ENCODE peak calls at places on chromosomes 16 and 17, in four cellular contexts. One of them, this sample, is unnamed.

GRCh38 chr17:38571833-38572274 is 33.9 kb downstream of the SRCIN1 start:
- DNase-seq in H1: no peak
- DNase-seq in H9: peak
- DNase-seq in neuronal stem cell: no peak
- DNase-seq in this sample: no peak

GRCh38 chr16:87463722-87464690 is 28.8 kb downstream of the ZCCHC14 start:
- DNase-seq in H1: no peak
- DNase-seq in H9: no peak
- DNase-seq in neuronal stem cell: no peak
- DNase-seq in this sample: peak

GRCh38 chr16:27228036-27228435 is 24.7 kb downstream of the KDM8 start:
- DNase-seq in H1: no peak
- DNase-seq in H9: no peak
- DNase-seq in neuronal stem cell: no peak
- DNase-seq in this sample: no peak

GRCh38 chr17:76074390-76075363 is at the start of gene GALR2:
- DNase-seq in H1: peak
- DNase-seq in H9: peak
- DNase-seq in neuronal stem cell: no peak
- DNase-seq in this sample: no peak

GRCh38 chr16:20904507-20905079 is 4.0 kb downstream of the LYRM1 start:
- DNase-seq in H1: no peak
- DNase-seq in H9: no peak
- DNase-seq in neuronal stem cell: no peak
- DNase-seq in this sample: peak

GRCh38 chr17:54518706-54519105 is 381.9 kb upstream of the TOM1L1 start:
- DNase-seq in H1: no peak
- DNase-seq in H9: no peak
- DNase-seq in neuronal stem cell: no peak
- DNase-seq in this sample: no peak

GRCh38 chr17:32623196-32623595 is 136.4 kb downstream of the CDK5R1 start:
- DNase-seq in H1: no peak
- DNase-seq in H9: no peak
- DNase-seq in neuronal stem cell: no peak
- DNase-seq in this sample: no peak

GRCh38 chr17:68288375-68288774 is 2.6 kb downstream of the SLC16A6 start:
- DNase-seq in H1: no peak
- DNase-seq in H9: no peak
- DNase-seq in neuronal stem cell: no peak
- DNase-seq in this sample: no peak

GRCh38 chr16:65757064-65757463 is 609.4 kb upstream of the CDH5 start:
- DNase-seq in H1: no peak
- DNase-seq in H9: no peak
- DNase-seq in neuronal stem cell: no peak
- DNase-seq in this sample: peak

GRCh38 chr16:87780385-87780989 is 14.7 kb upstream of the KLHDC4 start:
- DNase-seq in H1: no peak
- DNase-seq in H9: no peak
- DNase-seq in neuronal stem cell: no peak
- DNase-seq in this sample: peak

GRCh38 chr17:19269102-19269501 is 31.9 kb downstream of the EPN2 start:
- DNase-seq in H1: no peak
- DNase-seq in H9: no peak
- DNase-seq in neuronal stem cell: no peak
- DNase-seq in this sample: no peak

GRCh38 chr17:64328875-64329405 is 61.7 kb downstream of the PECAM1 start:
- DNase-seq in H1: no peak
- DNase-seq in H9: no peak
- DNase-seq in neuronal stem cell: no peak
- DNase-seq in this sample: no peak

GRCh38 chr17:80704894-80705293 is 160.3 kb downstream of the RPTOR start:
- DNase-seq in H1: no peak
- DNase-seq in H9: no peak
- DNase-seq in neuronal stem cell: no peak
- DNase-seq in this sample: no peak

GRCh38 chr16:82481455-82481854 is 145.3 kb upstream of the CDH13 start:
- DNase-seq in H1: no peak
- DNase-seq in H9: no peak
- DNase-seq in neuronal stem cell: no peak
- DNase-seq in this sample: peak

GRCh38 chr17:8466466-8466865 is 30.8 kb downstream of the NDEL1 start:
- DNase-seq in H1: no peak
- DNase-seq in H9: no peak
- DNase-seq in neuronal stem cell: no peak
- DNase-seq in this sample: peak

GRCh38 chr17:559699-560378 is 154.8 kb downstream of the VPS53 start:
- DNase-seq in H1: no peak
- DNase-seq in H9: no peak
- DNase-seq in neuronal stem cell: no peak
- DNase-seq in this sample: peak

GRCh38 chr17:64385187-64386083 is 5.2 kb downstream of the PECAM1 start:
- DNase-seq in H1: no peak
- DNase-seq in H9: no peak
- DNase-seq in neuronal stem cell: no peak
- DNase-seq in this sample: peak

GRCh38 chr17:19335951-19336631 is 26.4 kb downstream of the B9D1 start:
- DNase-seq in H1: no peak
- DNase-seq in H9: peak
- DNase-seq in neuronal stem cell: no peak
- DNase-seq in this sample: no peak

GRCh38 chr17:48333034-48333491 is 97.0 kb downstream of the SKAP1 start:
- DNase-seq in H1: no peak
- DNase-seq in H9: no peak
- DNase-seq in neuronal stem cell: no peak
- DNase-seq in this sample: peak

GRCh38 chr16:53358884-53359283 is 75.4 kb upstream of the RBL2 start:
- DNase-seq in H1: no peak
- DNase-seq in H9: no peak
- DNase-seq in neuronal stem cell: no peak
- DNase-seq in this sample: no peak

GRCh38 chr17:35605753-35606152 is 18.6 kb downstream of the AP2B1 start:
- DNase-seq in H1: no peak
- DNase-seq in H9: no peak
- DNase-seq in neuronal stem cell: no peak
- DNase-seq in this sample: peak

GRCh38 chr16:24281466-24281865 is 25.3 kb downstream of the CACNG3 start:
- DNase-seq in H1: no peak
- DNase-seq in H9: no peak
- DNase-seq in neuronal stem cell: no peak
- DNase-seq in this sample: no peak

GRCh38 chr17:61486135-61487120 is 34.2 kb downstream of the TBX4 start:
- DNase-seq in H1: no peak
- DNase-seq in H9: peak
- DNase-seq in neuronal stem cell: no peak
- DNase-seq in this sample: no peak

GRCh38 chr16:17396762-17397498 is 73.8 kb downstream of the XYLT1 start:
- DNase-seq in H1: no peak
- DNase-seq in H9: no peak
- DNase-seq in neuronal stem cell: no peak
- DNase-seq in this sample: peak

DNA sequence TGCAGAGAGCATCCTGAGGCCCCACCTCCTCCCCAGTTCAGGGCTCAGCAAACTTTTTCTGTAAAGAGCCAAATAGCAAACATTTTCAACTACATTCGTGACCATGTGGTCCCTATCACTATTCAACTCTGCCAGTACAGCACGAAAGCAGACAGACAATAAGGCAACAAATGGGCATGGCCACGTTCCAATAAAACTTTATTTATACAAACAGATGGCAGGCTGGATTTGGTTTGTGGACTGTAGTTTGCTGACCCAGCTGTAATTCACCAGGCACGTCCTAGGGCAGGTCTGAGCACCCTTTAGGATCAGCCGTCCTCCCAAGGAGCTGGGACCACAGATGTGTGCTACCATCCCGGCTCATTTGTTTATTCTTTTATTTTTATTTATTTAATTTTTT is 27.1 kb upstream of the GPRC5C start:
- DNase-seq in H1: no peak
- DNase-seq in H9: no peak
- DNase-seq in neuronal stem cell: no peak
- DNase-seq in this sample: no peak
- H2BK120ac ChIP-seq in H1: peak
- H2BK120ac ChIP-seq in H9: no peak
- H2BK120ac ChIP-seq in neuronal stem cell: no peak
- H2BK120ac ChIP-seq in this sample: no peak

GRCh38 chr17:57916925-57917858 is 38.0 kb downstream of the CUEDC1 start:
- DNase-seq in H1: no peak
- DNase-seq in H9: no peak
- DNase-seq in neuronal stem cell: no peak
- DNase-seq in this sample: no peak

GRCh38 chr17:57915980-57916757 is 39.0 kb downstream of the CUEDC1 start:
- DNase-seq in H1: peak
- DNase-seq in H9: peak
- DNase-seq in neuronal stem cell: peak
- DNase-seq in this sample: peak

GRCh38 chr17:57919912-57920311 is 35.3 kb downstream of the CUEDC1 start:
- DNase-seq in H1: no peak
- DNase-seq in H9: no peak
- DNase-seq in neuronal stem cell: no peak
- DNase-seq in this sample: no peak

GRCh38 chr17:57915532-57915931 is 39.7 kb downstream of the CUEDC1 start:
- DNase-seq in H1: no peak
- DNase-seq in H9: no peak
- DNase-seq in neuronal stem cell: no peak
- DNase-seq in this sample: peak

GRCh38 chr17:57918017-57918895 is 37.0 kb downstream of the CUEDC1 start:
- DNase-seq in H1: no peak
- DNase-seq in H9: no peak
- DNase-seq in neuronal stem cell: no peak
- DNase-seq in this sample: peak
- H2BK120ac ChIP-seq in H1: no peak
- H2BK120ac ChIP-seq in H9: no peak
- H2BK120ac ChIP-seq in neuronal stem cell: no peak
- H2BK120ac ChIP-seq in this sample: peak

DNA sequence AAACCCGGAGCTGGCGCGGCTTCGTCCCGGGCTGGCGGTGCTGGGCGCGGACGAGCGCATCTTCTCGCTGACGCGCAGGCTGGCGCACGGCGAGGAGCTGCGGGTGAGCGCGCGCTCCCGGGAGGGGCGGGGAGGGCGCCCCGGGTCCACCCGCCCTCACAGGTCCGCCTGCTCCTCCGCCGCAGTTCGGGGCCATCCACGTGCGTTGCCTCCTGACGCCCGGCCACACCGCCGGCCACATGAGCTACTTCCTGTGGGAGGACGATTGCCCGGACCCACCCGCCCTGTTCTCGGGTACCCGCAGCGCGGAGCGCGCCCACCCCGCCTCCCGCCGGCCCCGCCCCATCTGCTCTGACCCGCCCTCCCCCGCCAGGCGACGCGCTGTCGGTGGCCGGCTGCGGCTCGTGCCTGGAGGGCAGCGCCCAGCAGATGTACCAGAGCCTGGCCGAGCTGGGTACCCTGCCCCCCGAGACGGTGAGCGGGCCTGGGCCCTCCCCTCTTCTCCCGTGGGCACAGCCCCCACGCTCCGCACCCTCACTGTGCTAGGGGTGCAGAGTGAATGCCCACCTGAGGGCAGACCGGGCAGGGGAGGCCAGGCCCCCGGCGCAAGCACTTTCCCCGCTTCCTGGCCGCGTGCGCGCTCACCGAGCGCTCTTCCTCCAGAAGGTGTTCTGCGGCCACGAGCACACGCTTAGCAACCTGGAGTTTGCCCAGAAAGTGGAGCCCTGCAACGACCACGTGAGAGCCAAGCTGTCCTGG is 1.4 kb downstream of the HAGHL start:
- DNase-seq in H1: no peak
- DNase-seq in H9: peak
- DNase-seq in neuronal stem cell: no peak
- DNase-seq in this sample: peak
- H2BK120ac ChIP-seq in H1: no peak
- H2BK120ac ChIP-seq in H9: no peak
- H2BK120ac ChIP-seq in neuronal stem cell: no peak
- H2BK120ac ChIP-seq in this sample: no peak

DNA sequence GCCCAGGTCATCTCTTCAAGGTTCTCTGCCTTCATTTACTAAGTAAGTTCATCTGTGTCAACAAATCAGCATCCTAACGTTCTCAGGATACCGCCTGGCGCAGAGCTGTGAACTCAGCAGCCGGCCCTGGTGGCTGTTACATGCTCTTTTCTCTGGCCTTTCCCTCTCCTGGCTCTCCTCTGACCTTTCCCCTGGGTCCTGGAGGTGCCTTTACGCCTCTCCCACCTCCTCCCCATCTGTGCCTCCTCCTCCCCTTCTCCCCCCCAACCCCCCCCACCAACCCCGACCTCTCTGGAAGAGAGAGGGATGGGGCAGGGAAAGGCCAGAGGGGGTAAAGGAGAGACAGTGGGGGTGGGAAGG is 19.5 kb downstream of the COTL1 start:
- DNase-seq in H1: no peak
- DNase-seq in H9: no peak
- DNase-seq in neuronal stem cell: no peak
- DNase-seq in this sample: no peak
- H2BK120ac ChIP-seq in H1: no peak
- H2BK120ac ChIP-seq in H9: no peak
- H2BK120ac ChIP-seq in neuronal stem cell: no peak
- H2BK120ac ChIP-seq in this sample: peak

GRCh38 chr16:56919099-56919800 is 12.7 kb upstream of the HERPUD1 start:
- DNase-seq in H1: no peak
- DNase-seq in H9: no peak
- DNase-seq in neuronal stem cell: no peak
- DNase-seq in this sample: no peak

GRCh38 chr16:56915311-56916105 is 16.4 kb upstream of the HERPUD1 start:
- DNase-seq in H1: no peak
- DNase-seq in H9: no peak
- DNase-seq in neuronal stem cell: no peak
- DNase-seq in this sample: no peak

GRCh38 chr16:56921571-56921970 is 10.4 kb upstream of the HERPUD1 start:
- DNase-seq in H1: no peak
- DNase-seq in H9: no peak
- DNase-seq in neuronal stem cell: no peak
- DNase-seq in this sample: no peak

GRCh38 chr16:56916571-56917403 is 15.2 kb upstream of the HERPUD1 start:
- DNase-seq in H1: no peak
- DNase-seq in H9: no peak
- DNase-seq in neuronal stem cell: no peak
- DNase-seq in this sample: no peak

GRCh38 chr16:56918467-56919012 is 13.4 kb upstream of the HERPUD1 start:
- DNase-seq in H1: no peak
- DNase-seq in H9: no peak
- DNase-seq in neuronal stem cell: no peak
- DNase-seq in this sample: no peak
- H2BK120ac ChIP-seq in H1: no peak
- H2BK120ac ChIP-seq in H9: no peak
- H2BK120ac ChIP-seq in neuronal stem cell: no peak
- H2BK120ac ChIP-seq in this sample: no peak

GRCh38 chr16:4734063-4734729 is at the start of the genes ANKS3 and DNAAF8:
- DNase-seq in H1: peak
- DNase-seq in H9: peak
- DNase-seq in neuronal stem cell: peak
- DNase-seq in this sample: peak
- H2BK120ac ChIP-seq in H1: no peak
- H2BK120ac ChIP-seq in H9: no peak
- H2BK120ac ChIP-seq in neuronal stem cell: no peak
- H2BK120ac ChIP-seq in this sample: no peak

This sample was measured in IMR-90.